ENCODE peak calls at places on chromosomes 2 and 18, in five cellular contexts. G is GM12878; Y is effector memory CD4-positive, alpha-beta T cell; W is SJSA1; I is stomach. V is an unnamed sample.

GRCh38 chr2:231472816-231473215 is 8.5 kb upstream of the NCL start:
- DNase-seq in G (no peak), Y (no peak), W (no peak), I (no peak), V (no peak)

GRCh38 chr2:231138699-231139098 is 13.9 kb upstream of the HTR2B start:
- DNase-seq in G (no peak), Y (no peak), W (no peak), I (no peak), V (no peak)

GRCh38 chr2:194205568-194206227 is 1451.3 kb upstream of the SLC39A10 start:
- DNase-seq in G (no peak), Y (no peak), W (no peak), I (no peak), V (no peak)

GRCh38 chr2:237935740-237936452 is 30.9 kb upstream of the UBE2F start:
- DNase-seq in G (no peak), Y (no peak), W (no peak), I (no peak), V (no peak)

GRCh38 chr18:741931-742512 is 29.6 kb upstream of the ENOSF1 start:
- DNase-seq in G (peak; percentile 30), Y (no peak), W (peak; percentile 45), I (no peak), V (no peak)

GRCh38 chr18:58843662-58844035 is 21.0 kb upstream of the ZNF532 start:
- DNase-seq in G (no peak), Y (no peak), W (no peak), I (no peak), V (no peak)

GRCh38 chr2:73082523-73083410 is 11.3 kb upstream of the SFXN5 start:
- DNase-seq in G (no peak), Y (no peak), W (no peak), I (no peak), V (no peak)

GRCh38 chr2:100554788-100555407 is 7.9 kb upstream of the PDCL3 start:
- DNase-seq in G (no peak), Y (no peak), W (no peak), I (no peak), V (no peak)

DNA sequence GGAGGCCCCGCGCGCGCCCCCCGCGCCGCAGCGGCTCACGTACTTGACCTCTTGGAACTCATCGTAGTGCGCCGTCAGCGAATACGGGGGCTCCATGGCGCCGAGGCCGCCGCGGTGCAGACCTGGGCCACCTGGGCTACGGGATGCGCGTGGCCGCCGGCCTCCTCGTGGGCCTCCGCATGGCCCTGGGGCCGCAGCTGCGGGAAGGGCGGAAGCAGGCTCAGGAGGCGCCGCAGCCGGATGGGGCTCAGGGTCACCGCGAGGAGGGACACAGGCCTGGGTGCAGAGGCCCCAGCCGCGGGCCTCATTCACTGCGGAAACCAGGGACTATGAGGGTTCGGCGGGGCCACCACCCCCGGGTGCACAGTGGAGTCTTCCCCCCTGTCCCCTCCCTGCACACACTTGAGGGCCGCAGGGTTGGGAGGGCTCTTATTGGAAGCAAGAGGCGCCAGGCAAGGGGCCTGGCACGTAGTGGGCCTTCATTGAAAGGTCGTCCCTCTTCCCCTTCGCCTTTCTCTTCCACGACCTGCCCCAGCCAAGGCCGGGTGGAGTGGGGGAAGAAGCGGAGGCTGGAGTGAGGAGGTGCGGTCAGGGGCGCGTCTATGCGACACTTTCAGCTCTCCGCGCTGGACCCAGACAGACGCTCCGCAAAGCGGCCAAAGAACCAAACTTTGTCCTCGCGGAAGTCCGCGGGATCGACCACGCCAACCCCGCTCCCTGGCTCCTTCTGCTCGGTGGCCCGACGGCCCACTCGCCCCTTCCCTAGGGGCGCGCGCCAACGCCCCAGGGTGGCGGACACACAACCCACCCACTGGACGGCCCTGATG is 863 bp downstream of the ECEL1 start:
- DNase-seq in G (no peak), Y (no peak), W (no peak), I (no peak), V (no peak)
- H3K4me3 ChIP-seq in G (no peak overlapping the region), Y (no peak overlapping the region), W (no peak overlapping the region), I (peak overlapping the region; percentile 32), V (peak overlapping the region; percentile 47)

GRCh38 chr18:51070545-51070944 is 40.5 kb downstream of the SMAD4 start:
- DNase-seq in G (no peak), Y (no peak), W (no peak), I (no peak), V (no peak)

GRCh38 chr18:51069885-51070284 is 39.9 kb downstream of the SMAD4 start:
- DNase-seq in G (no peak), Y (no peak), W (no peak), I (no peak), V (no peak)

GRCh38 chr18:51074605-51075004 is 44.6 kb downstream of the SMAD4 start:
- DNase-seq in G (no peak), Y (no peak), W (no peak), I (no peak), V (no peak)

GRCh38 chr18:51076503-51076902 is 46.5 kb downstream of the SMAD4 start:
- DNase-seq in G (no peak), Y (no peak), W (no peak), I (no peak), V (no peak)

DNA sequence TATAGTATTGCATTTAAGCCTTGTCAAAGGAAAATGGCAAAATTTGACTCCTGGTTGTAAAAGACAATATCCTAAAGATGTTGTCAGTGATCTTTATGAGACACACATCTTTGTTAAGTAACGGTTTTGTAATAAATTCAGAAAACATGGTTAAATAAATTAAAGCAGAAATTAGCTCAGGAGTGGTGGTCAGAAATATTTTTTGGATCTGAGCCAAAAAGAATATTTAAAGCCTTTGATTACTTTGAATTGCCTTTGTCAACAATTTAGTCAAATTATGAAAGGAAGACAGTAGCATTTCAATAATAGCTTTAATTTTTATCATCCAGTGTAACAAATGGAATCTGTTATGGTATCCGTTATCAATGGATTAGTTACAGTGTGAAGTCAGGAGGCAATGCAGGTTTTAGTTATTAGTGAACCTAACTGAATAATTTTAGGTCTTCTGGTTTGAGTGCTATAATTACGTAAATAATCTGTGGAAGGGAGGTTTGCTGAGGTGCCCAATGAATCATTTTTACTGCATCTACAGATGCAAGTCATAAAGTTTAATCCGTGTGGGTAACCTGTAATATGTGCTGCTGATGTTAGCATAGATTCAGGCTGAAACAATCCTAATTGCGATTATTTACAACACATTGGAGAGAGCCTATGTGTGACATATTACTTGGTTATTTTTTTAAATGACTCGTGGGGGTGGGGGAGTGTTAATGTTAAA is 42.7 kb downstream of the SMAD4 start:
- DNase-seq in G (no peak), Y (no peak), W (no peak), I (no peak), V (no peak)
- H3K36me3 ChIP-seq in G (no peaks in the 10 kb centered on the region), Y (peaks cover 37% of the 10 kb centered on the region), W (peaks cover 56% of the 10 kb centered on the region), I (peaks cover 10% of the 10 kb centered on the region), V (peaks cover 6% of the 10 kb centered on the region)

DNA sequence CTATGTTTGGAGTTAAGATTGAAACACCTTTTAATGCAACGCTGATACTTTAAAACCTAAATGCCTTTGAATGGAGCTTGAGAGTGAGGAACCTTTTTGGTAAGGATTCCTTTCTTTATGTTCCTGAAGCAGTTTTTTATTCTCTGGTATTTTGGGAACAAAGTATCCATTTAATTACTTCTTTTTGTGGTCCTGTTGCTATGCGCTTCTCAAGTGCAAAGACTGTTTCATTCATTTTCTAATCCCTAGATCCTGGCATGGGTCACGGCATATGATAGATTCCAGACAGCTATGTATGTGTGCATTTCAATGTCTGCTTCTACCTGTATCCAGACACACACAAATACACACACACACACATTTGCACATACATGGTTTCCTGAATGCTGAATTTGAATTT is 28.0 kb downstream of the TRPM8 start:
- DNase-seq in G (no peak), Y (no peak), W (no peak), I (no peak), V (no peak)
- H3K4me1 ChIP-seq in G (no peaks in the 10 kb centered on the region), Y (no peaks in the 10 kb centered on the region), W (no peaks in the 10 kb centered on the region), I (no peaks in the 10 kb centered on the region), V (no peaks in the 10 kb centered on the region)

GRCh38 chr18:41881285-41881684 is 73.7 kb upstream of the PIK3C3 start:
- DNase-seq in G (no peak), Y (no peak), W (no peak), I (no peak), V (no peak)
- H3K4me3 ChIP-seq in G (no peak overlapping the region), Y (no peak overlapping the region), W (no peak overlapping the region), I (no peak overlapping the region), V (no peak overlapping the region)

DNA sequence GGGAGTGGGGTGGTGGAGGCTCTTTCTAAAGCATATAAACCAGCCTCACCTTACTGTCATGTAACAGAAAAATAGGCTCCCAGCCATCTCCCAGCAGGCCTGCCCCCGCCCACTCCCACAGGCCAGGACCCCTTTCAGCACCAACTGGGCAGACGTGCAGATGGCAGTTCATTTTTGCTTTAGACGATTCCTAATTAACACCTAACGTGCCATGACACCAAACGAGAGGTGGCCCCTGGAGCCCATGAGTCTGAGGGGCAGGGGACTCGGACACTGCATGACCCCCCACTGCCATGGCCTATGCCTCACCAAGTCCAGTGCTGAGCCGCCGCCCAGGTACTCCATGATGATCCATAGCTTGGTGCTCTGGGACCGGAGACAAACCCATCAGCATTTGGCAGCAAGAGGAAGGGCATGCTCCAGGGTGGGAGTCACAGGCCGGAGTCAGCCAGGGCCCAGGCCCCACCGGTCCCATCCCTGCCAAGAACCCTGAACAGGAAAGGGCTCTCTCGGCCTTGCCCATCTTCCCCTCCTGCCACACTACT is 7.9 kb downstream of the STK25 start:
- DNase-seq in G (no peak), Y (no peak), W (no peak), I (no peak), V (no peak)
- H3K36me3 ChIP-seq in G (peaks cover 11% of the 10 kb centered on the region), Y (peaks cover 38% of the 10 kb centered on the region), W (peaks cover 93% of the 10 kb centered on the region), I (peaks cover 20% of the 10 kb centered on the region), V (peaks cover 35% of the 10 kb centered on the region)

GRCh38 chr2:127651381-127651809 is 5.4 kb downstream of the GPR17 start:
- DNase-seq in G (no peak), Y (no peak), W (no peak), I (no peak), V (no peak)

GRCh38 chr2:127650785-127651380 is 4.9 kb downstream of the GPR17 start:
- DNase-seq in G (no peak), Y (no peak), W (no peak), I (no peak), V (no peak)

GRCh38 chr2:127649100-127649611 is 3.2 kb downstream of the GPR17 start:
- DNase-seq in G (no peak), Y (no peak), W (no peak), I (no peak), V (no peak)

GRCh38 chr2:127649684-127650040 is 3.7 kb downstream of the GPR17 start:
- DNase-seq in G (peak; percentile 7), Y (peak; percentile 61), W (peak; percentile 76), I (peak; percentile 85), V (peak; percentile 64)

GRCh38 chr2:127650041-127650784 is 4.3 kb downstream of the GPR17 start:
- DNase-seq in G (no peak), Y (no peak), W (no peak), I (no peak), V (no peak)
- H3K4me1 ChIP-seq in G (no peaks in the 10 kb centered on the region), Y (peaks cover 10% of the 10 kb centered on the region), W (peaks cover 28% of the 10 kb centered on the region), I (peaks cover 16% of the 10 kb centered on the region), V (peaks cover 43% of the 10 kb centered on the region)

DNA sequence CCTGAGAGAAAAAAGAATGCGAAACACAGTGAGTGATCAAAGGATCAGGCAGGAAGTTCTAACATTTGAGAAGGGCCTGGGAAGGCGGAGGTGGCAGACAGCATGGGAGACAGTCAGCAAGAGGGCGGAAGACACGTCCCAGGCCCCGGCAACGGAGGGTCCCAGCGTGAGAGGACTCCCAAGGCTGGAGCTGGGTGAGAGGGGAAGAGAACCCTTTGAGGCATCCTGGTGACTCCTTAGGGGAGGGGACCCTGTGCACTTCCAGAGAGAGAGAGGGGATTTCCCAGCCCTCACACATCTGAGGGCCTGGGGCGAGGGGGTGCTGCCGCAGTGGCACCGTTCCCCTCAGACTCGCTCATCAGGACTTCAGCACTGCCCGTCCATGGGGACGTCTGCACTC is 133.4 kb downstream of the RTP5 start:
- DNase-seq in G (no peak), Y (no peak), W (no peak), I (no peak), V (no peak)
- H3K4me3 ChIP-seq in G (no peak overlapping the region), Y (no peak overlapping the region), W (no peak overlapping the region), I (no peak overlapping the region), V (no peak overlapping the region)

V was measured in thoracic aorta.